ENCODE peak calls at places on chromosomes 6 and 20, in five cellular contexts. One of them, this sample, is unnamed.
A peak's percentile ranks its signal among the peaks of the same experiment; 100 is the strongest.

GRCh38 chr6:163970846-163971564 is 556.5 kb downstream of the QKI start:
- DNase-seq in uterus: no peak
- DNase-seq in esophagus squamous epithelium: no peak
- DNase-seq in nephron progenitor cell: no peak
- DNase-seq in natural killer cell: no peak
- DNase-seq in this sample: no peak

GRCh38 chr6:30100585-30101422 is 12.1 kb downstream of the TRIM31 start:
- DNase-seq in uterus: peak; percentile 25
- DNase-seq in esophagus squamous epithelium: no peak
- DNase-seq in nephron progenitor cell: peak; percentile 45
- DNase-seq in natural killer cell: no peak
- DNase-seq in this sample: no peak

GRCh38 chr20:50335105-50335504 is 144.5 kb downstream of the CEBPB start:
- DNase-seq in uterus: no peak
- DNase-seq in esophagus squamous epithelium: no peak
- DNase-seq in nephron progenitor cell: peak; percentile 31
- DNase-seq in natural killer cell: no peak
- DNase-seq in this sample: peak; percentile 32

GRCh38 chr6:26250806-26251075 is 114.3 kb upstream of the BTN3A2 start:
- DNase-seq in uterus: no peak
- DNase-seq in esophagus squamous epithelium: no peak
- DNase-seq in nephron progenitor cell: peak; percentile 32
- DNase-seq in natural killer cell: no peak
- DNase-seq in this sample: no peak

GRCh38 chr6:30344868-30345671 is at the start of gene RPP21:
- DNase-seq in uterus: peak; percentile 83
- DNase-seq in esophagus squamous epithelium: no peak
- DNase-seq in nephron progenitor cell: peak; percentile 90
- DNase-seq in natural killer cell: peak; percentile 75
- DNase-seq in this sample: peak; percentile 80

GRCh38 chr20:19544684-19545083 is 213.4 kb upstream of the RIN2 start:
- DNase-seq in uterus: no peak
- DNase-seq in esophagus squamous epithelium: no peak
- DNase-seq in nephron progenitor cell: no peak
- DNase-seq in natural killer cell: no peak
- DNase-seq in this sample: no peak

GRCh38 chr6:88165087-88165876 is 865 bp downstream of the CNR1 start:
- DNase-seq in uterus: no peak
- DNase-seq in esophagus squamous epithelium: no peak
- DNase-seq in nephron progenitor cell: no peak
- DNase-seq in natural killer cell: no peak
- DNase-seq in this sample: no peak

GRCh38 chr6:36657942-36658544 is 20.5 kb upstream of the CDKN1A start:
- DNase-seq in uterus: no peak
- DNase-seq in esophagus squamous epithelium: no peak
- DNase-seq in nephron progenitor cell: no peak
- DNase-seq in natural killer cell: no peak
- DNase-seq in this sample: no peak

GRCh38 chr20:2521369-2522305 is 12.9 kb upstream of the ZNF343 start:
- DNase-seq in uterus: peak; percentile 32
- DNase-seq in esophagus squamous epithelium: no peak
- DNase-seq in nephron progenitor cell: peak; percentile 79
- DNase-seq in natural killer cell: no peak
- DNase-seq in this sample: no peak

GRCh38 chr6:134342972-134343371 is 25.1 kb upstream of the SGK1 start:
- DNase-seq in uterus: no peak
- DNase-seq in esophagus squamous epithelium: no peak
- DNase-seq in nephron progenitor cell: no peak
- DNase-seq in natural killer cell: no peak
- DNase-seq in this sample: no peak

GRCh38 chr20:50435397-50436051 is 74.7 kb upstream of the PTPN1 start:
- DNase-seq in uterus: no peak
- DNase-seq in esophagus squamous epithelium: no peak
- DNase-seq in nephron progenitor cell: no peak
- DNase-seq in natural killer cell: no peak
- DNase-seq in this sample: no peak

GRCh38 chr6:63663147-63663877 is 27.7 kb downstream of the PHF3 start:
- DNase-seq in uterus: no peak
- DNase-seq in esophagus squamous epithelium: no peak
- DNase-seq in nephron progenitor cell: no peak
- DNase-seq in natural killer cell: no peak
- DNase-seq in this sample: no peak

GRCh38 chr6:16059496-16059895 is 69.4 kb upstream of the MYLIP start:
- DNase-seq in uterus: no peak
- DNase-seq in esophagus squamous epithelium: no peak
- DNase-seq in nephron progenitor cell: no peak
- DNase-seq in natural killer cell: no peak
- DNase-seq in this sample: no peak

DNA sequence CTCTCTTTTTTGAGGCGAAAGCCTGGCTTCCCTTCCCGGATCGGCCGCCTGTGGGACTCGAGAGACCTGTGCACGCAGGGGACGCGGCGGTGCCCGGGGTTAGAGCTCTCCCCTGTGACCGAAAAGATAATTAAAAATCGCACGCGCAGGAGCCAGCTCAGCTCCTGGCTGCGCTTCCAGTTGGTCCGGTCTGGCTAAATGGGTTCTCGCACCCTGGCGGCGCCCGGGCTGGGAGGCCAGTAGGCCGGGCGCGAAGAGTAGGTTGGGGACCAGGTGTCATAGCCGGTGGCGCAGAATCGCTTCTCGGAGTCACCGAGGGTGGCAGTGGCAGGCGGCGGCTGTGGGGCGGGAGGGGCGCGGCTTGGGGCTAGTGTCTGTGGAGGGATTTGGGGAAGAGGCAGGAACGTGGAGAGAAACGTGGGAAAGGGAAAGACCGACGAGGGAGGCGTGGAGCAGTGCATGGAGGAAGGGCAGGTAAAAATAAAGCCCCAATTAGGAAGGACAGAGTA is 41.9 kb upstream of the SUPT3H start:
- DNase-seq in uterus: peak; percentile 27
- DNase-seq in esophagus squamous epithelium: peak; percentile 16
- DNase-seq in nephron progenitor cell: peak; percentile 63
- DNase-seq in natural killer cell: peak; percentile 26
- DNase-seq in this sample: no peak
- TF ChIP-seq CTCF in uterus: no peak
- TF ChIP-seq CTCF in esophagus squamous epithelium: peak; percentile 17
- TF ChIP-seq CTCF in nephron progenitor cell: no peak
- TF ChIP-seq CTCF in natural killer cell: no peak
- TF ChIP-seq CTCF in this sample: peak; percentile 53

GRCh38 chr20:460707-461106 is 1.6 kb downstream of the TBC1D20 start:
- DNase-seq in uterus: no peak
- DNase-seq in esophagus squamous epithelium: no peak
- DNase-seq in nephron progenitor cell: no peak
- DNase-seq in natural killer cell: no peak
- DNase-seq in this sample: no peak

GRCh38 chr20:461254-462198 is 807 bp downstream of the TBC1D20 start:
- DNase-seq in uterus: peak; percentile 53
- DNase-seq in esophagus squamous epithelium: no peak
- DNase-seq in nephron progenitor cell: peak; percentile 65
- DNase-seq in natural killer cell: no peak
- DNase-seq in this sample: no peak

GRCh38 chr20:460180-460579 is 2.2 kb downstream of the TBC1D20 start:
- DNase-seq in uterus: no peak
- DNase-seq in esophagus squamous epithelium: no peak
- DNase-seq in nephron progenitor cell: no peak
- DNase-seq in natural killer cell: no peak
- DNase-seq in this sample: no peak

GRCh38 chr20:458766-459165 is 3.6 kb downstream of the TBC1D20 start:
- DNase-seq in uterus: no peak
- DNase-seq in esophagus squamous epithelium: no peak
- DNase-seq in nephron progenitor cell: no peak
- DNase-seq in natural killer cell: no peak
- DNase-seq in this sample: no peak

DNA sequence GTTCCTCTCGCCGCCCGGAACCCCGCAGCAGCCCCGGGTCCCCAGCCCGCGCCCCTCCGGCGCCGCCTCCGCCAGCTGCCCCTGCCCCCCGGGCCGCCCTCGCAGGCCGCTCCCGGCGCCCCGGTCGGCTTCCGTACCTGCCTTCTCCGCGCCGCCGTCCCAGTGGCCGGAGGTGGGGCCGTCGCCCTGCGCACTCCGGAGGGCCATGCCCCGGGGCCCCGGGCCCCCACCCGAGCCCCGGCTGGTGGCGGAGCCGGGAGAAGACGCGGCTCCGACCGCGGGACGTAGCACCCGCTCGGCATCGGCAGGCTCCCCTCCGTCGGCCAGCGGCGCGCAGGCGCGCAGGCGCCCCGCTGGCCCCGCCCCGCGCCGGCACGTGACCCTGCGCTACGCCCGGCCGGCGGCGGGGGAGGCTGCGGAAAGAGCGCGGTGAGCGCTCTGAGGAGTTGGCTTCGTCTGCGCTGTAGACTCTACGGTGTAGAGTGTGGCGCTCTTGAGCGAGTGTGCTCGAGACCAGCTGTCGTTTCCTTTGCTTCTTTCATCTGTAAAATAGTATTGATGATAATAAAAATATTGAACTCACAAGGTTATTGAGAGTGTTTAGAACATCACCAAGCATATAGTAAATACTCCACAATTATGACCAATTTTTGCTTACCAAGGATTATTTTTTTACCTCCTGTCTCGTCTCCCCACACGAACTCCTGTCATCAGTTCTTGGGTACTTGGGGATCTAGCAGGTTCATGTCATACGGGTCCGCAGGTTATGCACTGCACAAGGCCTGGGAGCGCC is at the start of gene TBC1D20:
- DNase-seq in uterus: peak; percentile 86
- DNase-seq in esophagus squamous epithelium: no peak
- DNase-seq in nephron progenitor cell: peak; percentile 85
- DNase-seq in natural killer cell: peak; percentile 85
- DNase-seq in this sample: peak; percentile 48
- TF ChIP-seq CTCF in uterus: no peak
- TF ChIP-seq CTCF in esophagus squamous epithelium: no peak
- TF ChIP-seq CTCF in nephron progenitor cell: no peak
- TF ChIP-seq CTCF in natural killer cell: no peak
- TF ChIP-seq CTCF in this sample: peak; percentile 17

DNA sequence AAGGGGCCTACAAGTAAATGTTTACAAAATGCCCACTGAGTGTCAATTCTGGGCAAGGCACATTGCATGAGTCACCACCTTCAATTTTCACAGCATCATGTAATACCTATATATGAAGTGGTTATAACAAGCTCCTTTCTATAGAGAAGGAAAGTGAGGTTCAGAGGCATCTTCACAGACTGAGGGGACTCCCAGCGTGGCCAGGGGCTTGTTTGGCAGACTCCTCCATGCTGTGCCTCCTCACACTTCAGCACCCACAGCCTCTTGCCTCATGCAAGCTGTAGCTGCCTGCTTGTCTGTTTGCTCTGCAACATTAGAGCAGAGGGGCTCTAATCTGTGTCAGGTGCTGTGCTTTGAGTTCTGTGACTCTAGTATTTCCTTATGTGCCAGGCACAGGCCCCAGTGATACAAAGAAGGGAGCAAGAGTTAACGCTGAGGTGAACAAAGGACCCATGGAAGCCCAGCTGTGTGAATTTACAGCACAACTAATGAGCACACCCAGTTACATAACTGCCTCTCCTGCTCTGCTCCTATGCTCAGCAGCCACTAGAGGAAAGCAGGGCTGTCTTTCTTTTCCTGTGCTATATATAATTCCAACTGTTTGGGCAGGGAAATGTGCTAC is 72.3 kb downstream of the ZHX3 start:
- DNase-seq in uterus: no peak
- DNase-seq in esophagus squamous epithelium: no peak
- DNase-seq in nephron progenitor cell: no peak
- DNase-seq in natural killer cell: no peak
- DNase-seq in this sample: no peak
- TF ChIP-seq CTCF in uterus: no peak
- TF ChIP-seq CTCF in esophagus squamous epithelium: no peak
- TF ChIP-seq CTCF in nephron progenitor cell: no peak
- TF ChIP-seq CTCF in natural killer cell: no peak
- TF ChIP-seq CTCF in this sample: no peak

GRCh38 chr20:40892642-40893041 is 136.0 kb upstream of the TOP1 start:
- DNase-seq in uterus: no peak
- DNase-seq in esophagus squamous epithelium: no peak
- DNase-seq in nephron progenitor cell: no peak
- DNase-seq in natural killer cell: no peak
- DNase-seq in this sample: no peak
- TF ChIP-seq CTCF in uterus: no peak
- TF ChIP-seq CTCF in esophagus squamous epithelium: no peak
- TF ChIP-seq CTCF in nephron progenitor cell: no peak
- TF ChIP-seq CTCF in natural killer cell: no peak
- TF ChIP-seq CTCF in this sample: no peak

GRCh38 chr6:32969685-32970412 is 1.5 kb downstream of the BRD2 start:
- DNase-seq in uterus: peak; percentile 83
- DNase-seq in esophagus squamous epithelium: no peak
- DNase-seq in nephron progenitor cell: peak; percentile 76
- DNase-seq in natural killer cell: peak; percentile 64
- DNase-seq in this sample: no peak

GRCh38 chr6:32971581-32972352 is 3.4 kb downstream of the BRD2 start:
- DNase-seq in uterus: peak; percentile 100
- DNase-seq in esophagus squamous epithelium: peak; percentile 98
- DNase-seq in nephron progenitor cell: peak; percentile 99
- DNase-seq in natural killer cell: peak; percentile 100
- DNase-seq in this sample: peak; percentile 67

GRCh38 chr6:32970413-32971244 is 2.2 kb downstream of the BRD2 start:
- DNase-seq in uterus: peak; percentile 92
- DNase-seq in esophagus squamous epithelium: no peak
- DNase-seq in nephron progenitor cell: peak; percentile 67
- DNase-seq in natural killer cell: peak; percentile 58
- DNase-seq in this sample: no peak

GRCh38 chr6:32972353-32973143 is 4.2 kb downstream of the BRD2 start:
- DNase-seq in uterus: peak; percentile 41
- DNase-seq in esophagus squamous epithelium: no peak
- DNase-seq in nephron progenitor cell: no peak
- DNase-seq in natural killer cell: peak; percentile 67
- DNase-seq in this sample: no peak

DNA sequence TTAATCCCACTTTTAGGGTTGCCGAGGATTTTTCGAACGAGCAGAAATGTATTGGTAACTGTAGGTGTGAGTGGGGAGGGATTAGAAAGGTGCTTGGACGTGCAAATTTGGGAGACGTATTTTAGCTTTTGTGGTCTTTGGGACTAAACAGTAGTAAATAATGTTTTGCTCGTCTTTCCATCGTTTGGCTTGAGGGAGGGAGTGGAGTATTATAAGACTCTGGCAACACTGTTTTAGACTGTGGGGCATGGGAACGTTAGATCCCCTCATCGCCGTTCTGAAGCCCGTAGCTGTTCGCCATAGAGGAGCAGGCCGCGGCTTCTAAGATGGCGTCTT is 2.8 kb downstream of the BRD2 start:
- DNase-seq in uterus: no peak
- DNase-seq in esophagus squamous epithelium: no peak
- DNase-seq in nephron progenitor cell: no peak
- DNase-seq in natural killer cell: no peak
- DNase-seq in this sample: no peak
- TF ChIP-seq CTCF in uterus: no peak
- TF ChIP-seq CTCF in esophagus squamous epithelium: no peak
- TF ChIP-seq CTCF in nephron progenitor cell: no peak
- TF ChIP-seq CTCF in natural killer cell: no peak
- TF ChIP-seq CTCF in this sample: no peak

GRCh38 chr6:139249387-139249786 is 42.4 kb downstream of the TXLNB start:
- DNase-seq in uterus: no peak
- DNase-seq in esophagus squamous epithelium: no peak
- DNase-seq in nephron progenitor cell: no peak
- DNase-seq in natural killer cell: no peak
- DNase-seq in this sample: no peak
- TF ChIP-seq CTCF in uterus: no peak
- TF ChIP-seq CTCF in esophagus squamous epithelium: no peak
- TF ChIP-seq CTCF in nephron progenitor cell: no peak
- TF ChIP-seq CTCF in natural killer cell: no peak
- TF ChIP-seq CTCF in this sample: no peak

This sample was measured in D721Med.